ENCODE peak calls at places on chromosomes 11 and 22, in seven cellular contexts. One of them, this sample, is unnamed.

GRCh38 chr11:73398132-73398526 is 21.9 kb downstream of the RELT start:
- DNase-seq in stimulated activated naive B cell treated with anti-CD40 and anti-IgM and Interleukin-4, amounts not matched to agents 10 μg/mL and 1 μg/mL and 100 μg/mL, for 72 hours: no peak
- DNase-seq in cardiac fibroblast: no peak
- DNase-seq in GM12891: no peak
- DNase-seq in AG08395: no peak
- DNase-seq in CD8-positive, alpha-beta memory T cell: no peak
- DNase-seq in GM03348: no peak
- DNase-seq in this sample: no peak

GRCh38 chr11:71302534-71302909 is 50.1 kb upstream of the SHANK2 start:
- DNase-seq in stimulated activated naive B cell treated with anti-CD40 and anti-IgM and Interleukin-4, amounts not matched to agents 10 μg/mL and 1 μg/mL and 100 μg/mL, for 72 hours: no peak
- DNase-seq in cardiac fibroblast: no peak
- DNase-seq in GM12891: no peak
- DNase-seq in AG08395: no peak
- DNase-seq in CD8-positive, alpha-beta memory T cell: no peak
- DNase-seq in GM03348: no peak
- DNase-seq in this sample: no peak

GRCh38 chr11:76281558-76281906 is 75.2 kb upstream of the WNT11 start:
- DNase-seq in stimulated activated naive B cell treated with anti-CD40 and anti-IgM and Interleukin-4, amounts not matched to agents 10 μg/mL and 1 μg/mL and 100 μg/mL, for 72 hours: no peak
- DNase-seq in cardiac fibroblast: no peak
- DNase-seq in GM12891: no peak
- DNase-seq in AG08395: no peak
- DNase-seq in CD8-positive, alpha-beta memory T cell: peak; percentile 25
- DNase-seq in GM03348: no peak
- DNase-seq in this sample: no peak

GRCh38 chr11:2991477-2992233 is 474 bp downstream of the NAP1L4 start:
- DNase-seq in stimulated activated naive B cell treated with anti-CD40 and anti-IgM and Interleukin-4, amounts not matched to agents 10 μg/mL and 1 μg/mL and 100 μg/mL, for 72 hours: no peak
- DNase-seq in cardiac fibroblast: peak; percentile 57
- DNase-seq in GM12891: no peak
- DNase-seq in AG08395: peak; percentile 49
- DNase-seq in CD8-positive, alpha-beta memory T cell: no peak
- DNase-seq in GM03348: peak; percentile 81
- DNase-seq in this sample: peak; percentile 29

GRCh38 chr22:31846161-31847115 is 92.6 kb downstream of the DEPDC5 start:
- DNase-seq in stimulated activated naive B cell treated with anti-CD40 and anti-IgM and Interleukin-4, amounts not matched to agents 10 μg/mL and 1 μg/mL and 100 μg/mL, for 72 hours: no peak
- DNase-seq in cardiac fibroblast: peak; percentile 71
- DNase-seq in GM12891: no peak
- DNase-seq in AG08395: no peak
- DNase-seq in CD8-positive, alpha-beta memory T cell: no peak
- DNase-seq in GM03348: no peak
- DNase-seq in this sample: peak; percentile 13

GRCh38 chr11:75563978-75564552 is 2.0 kb downstream of the SERPINH1 start:
- DNase-seq in stimulated activated naive B cell treated with anti-CD40 and anti-IgM and Interleukin-4, amounts not matched to agents 10 μg/mL and 1 μg/mL and 100 μg/mL, for 72 hours: no peak
- DNase-seq in cardiac fibroblast: peak; percentile 92
- DNase-seq in GM12891: no peak
- DNase-seq in AG08395: peak; percentile 79
- DNase-seq in CD8-positive, alpha-beta memory T cell: no peak
- DNase-seq in GM03348: peak; percentile 88
- DNase-seq in this sample: no peak

GRCh38 chr11:8003187-8003586 is 16.1 kb downstream of the EIF3F start:
- DNase-seq in stimulated activated naive B cell treated with anti-CD40 and anti-IgM and Interleukin-4, amounts not matched to agents 10 μg/mL and 1 μg/mL and 100 μg/mL, for 72 hours: no peak
- DNase-seq in cardiac fibroblast: no peak
- DNase-seq in GM12891: no peak
- DNase-seq in AG08395: no peak
- DNase-seq in CD8-positive, alpha-beta memory T cell: no peak
- DNase-seq in GM03348: no peak
- DNase-seq in this sample: no peak

GRCh38 chr22:37237371-37238268 is 6.4 kb downstream of the RAC2 start:
- DNase-seq in stimulated activated naive B cell treated with anti-CD40 and anti-IgM and Interleukin-4, amounts not matched to agents 10 μg/mL and 1 μg/mL and 100 μg/mL, for 72 hours: no peak
- DNase-seq in cardiac fibroblast: peak; percentile 43
- DNase-seq in GM12891: no peak
- DNase-seq in AG08395: peak; percentile 50
- DNase-seq in CD8-positive, alpha-beta memory T cell: no peak
- DNase-seq in GM03348: peak; percentile 66
- DNase-seq in this sample: no peak

GRCh38 chr11:61141601-61142028 is 19.6 kb downstream of the VPS37C start:
- DNase-seq in stimulated activated naive B cell treated with anti-CD40 and anti-IgM and Interleukin-4, amounts not matched to agents 10 μg/mL and 1 μg/mL and 100 μg/mL, for 72 hours: no peak
- DNase-seq in cardiac fibroblast: no peak
- DNase-seq in GM12891: no peak
- DNase-seq in AG08395: no peak
- DNase-seq in CD8-positive, alpha-beta memory T cell: no peak
- DNase-seq in GM03348: no peak
- DNase-seq in this sample: peak; percentile 100

GRCh38 chr11:123235117-123235686 is 40.2 kb upstream of the CLMP start:
- DNase-seq in stimulated activated naive B cell treated with anti-CD40 and anti-IgM and Interleukin-4, amounts not matched to agents 10 μg/mL and 1 μg/mL and 100 μg/mL, for 72 hours: peak; percentile 13
- DNase-seq in cardiac fibroblast: peak; percentile 44
- DNase-seq in GM12891: no peak
- DNase-seq in AG08395: no peak
- DNase-seq in CD8-positive, alpha-beta memory T cell: peak; percentile 59
- DNase-seq in GM03348: no peak
- DNase-seq in this sample: no peak

GRCh38 chr11:74936087-74936486 is 12.8 kb downstream of the XRRA1 start:
- DNase-seq in stimulated activated naive B cell treated with anti-CD40 and anti-IgM and Interleukin-4, amounts not matched to agents 10 μg/mL and 1 μg/mL and 100 μg/mL, for 72 hours: no peak
- DNase-seq in cardiac fibroblast: no peak
- DNase-seq in GM12891: no peak
- DNase-seq in AG08395: no peak
- DNase-seq in CD8-positive, alpha-beta memory T cell: no peak
- DNase-seq in GM03348: no peak
- DNase-seq in this sample: no peak

GRCh38 chr22:45212992-45213751 is 27.5 kb downstream of the KIAA0930 start:
- DNase-seq in stimulated activated naive B cell treated with anti-CD40 and anti-IgM and Interleukin-4, amounts not matched to agents 10 μg/mL and 1 μg/mL and 100 μg/mL, for 72 hours: no peak
- DNase-seq in cardiac fibroblast: peak; percentile 49
- DNase-seq in GM12891: no peak
- DNase-seq in AG08395: peak; percentile 70
- DNase-seq in CD8-positive, alpha-beta memory T cell: no peak
- DNase-seq in GM03348: peak; percentile 77
- DNase-seq in this sample: no peak

GRCh38 chr11:76803811-76804600 is 20.9 kb downstream of the TSKU start:
- DNase-seq in stimulated activated naive B cell treated with anti-CD40 and anti-IgM and Interleukin-4, amounts not matched to agents 10 μg/mL and 1 μg/mL and 100 μg/mL, for 72 hours: no peak
- DNase-seq in cardiac fibroblast: peak; percentile 42
- DNase-seq in GM12891: no peak
- DNase-seq in AG08395: peak; percentile 74
- DNase-seq in CD8-positive, alpha-beta memory T cell: no peak
- DNase-seq in GM03348: peak; percentile 47
- DNase-seq in this sample: no peak

GRCh38 chr11:77406396-77406795 is 67.5 kb downstream of the PAK1 start:
- DNase-seq in stimulated activated naive B cell treated with anti-CD40 and anti-IgM and Interleukin-4, amounts not matched to agents 10 μg/mL and 1 μg/mL and 100 μg/mL, for 72 hours: no peak
- DNase-seq in cardiac fibroblast: no peak
- DNase-seq in GM12891: no peak
- DNase-seq in AG08395: no peak
- DNase-seq in CD8-positive, alpha-beta memory T cell: no peak
- DNase-seq in GM03348: no peak
- DNase-seq in this sample: no peak

GRCh38 chr11:95442531-95443050 is 211.6 kb upstream of the SESN3 start:
- DNase-seq in stimulated activated naive B cell treated with anti-CD40 and anti-IgM and Interleukin-4, amounts not matched to agents 10 μg/mL and 1 μg/mL and 100 μg/mL, for 72 hours: no peak
- DNase-seq in cardiac fibroblast: no peak
- DNase-seq in GM12891: no peak
- DNase-seq in AG08395: no peak
- DNase-seq in CD8-positive, alpha-beta memory T cell: no peak
- DNase-seq in GM03348: no peak
- DNase-seq in this sample: no peak

GRCh38 chr11:69205929-69206612 is 50.3 kb downstream of the SMIM38 start:
- DNase-seq in stimulated activated naive B cell treated with anti-CD40 and anti-IgM and Interleukin-4, amounts not matched to agents 10 μg/mL and 1 μg/mL and 100 μg/mL, for 72 hours: no peak
- DNase-seq in cardiac fibroblast: no peak
- DNase-seq in GM12891: no peak
- DNase-seq in AG08395: no peak
- DNase-seq in CD8-positive, alpha-beta memory T cell: peak; percentile 8
- DNase-seq in GM03348: no peak
- DNase-seq in this sample: no peak

GRCh38 chr11:35623708-35624168 is 5.5 kb downstream of the FJX1 start:
- DNase-seq in stimulated activated naive B cell treated with anti-CD40 and anti-IgM and Interleukin-4, amounts not matched to agents 10 μg/mL and 1 μg/mL and 100 μg/mL, for 72 hours: no peak
- DNase-seq in cardiac fibroblast: peak; percentile 81
- DNase-seq in GM12891: no peak
- DNase-seq in AG08395: no peak
- DNase-seq in CD8-positive, alpha-beta memory T cell: no peak
- DNase-seq in GM03348: no peak
- DNase-seq in this sample: no peak

GRCh38 chr11:71997594-71997993 is 1.1 kb upstream of the IL18BP start:
- DNase-seq in stimulated activated naive B cell treated with anti-CD40 and anti-IgM and Interleukin-4, amounts not matched to agents 10 μg/mL and 1 μg/mL and 100 μg/mL, for 72 hours: no peak
- DNase-seq in cardiac fibroblast: no peak
- DNase-seq in GM12891: no peak
- DNase-seq in AG08395: no peak
- DNase-seq in CD8-positive, alpha-beta memory T cell: no peak
- DNase-seq in GM03348: no peak
- DNase-seq in this sample: no peak

GRCh38 chr22:46049726-46050450 is 72.9 kb upstream of the WNT7B start:
- DNase-seq in stimulated activated naive B cell treated with anti-CD40 and anti-IgM and Interleukin-4, amounts not matched to agents 10 μg/mL and 1 μg/mL and 100 μg/mL, for 72 hours: no peak
- DNase-seq in cardiac fibroblast: no peak
- DNase-seq in GM12891: no peak
- DNase-seq in AG08395: no peak
- DNase-seq in CD8-positive, alpha-beta memory T cell: peak; percentile 35
- DNase-seq in GM03348: no peak
- DNase-seq in this sample: no peak

GRCh38 chr22:20459152-20459542 is 21.5 kb upstream of the SCARF2 start:
- DNase-seq in stimulated activated naive B cell treated with anti-CD40 and anti-IgM and Interleukin-4, amounts not matched to agents 10 μg/mL and 1 μg/mL and 100 μg/mL, for 72 hours: no peak
- DNase-seq in cardiac fibroblast: no peak
- DNase-seq in GM12891: no peak
- DNase-seq in AG08395: no peak
- DNase-seq in CD8-positive, alpha-beta memory T cell: no peak
- DNase-seq in GM03348: no peak
- DNase-seq in this sample: no peak

GRCh38 chr11:64762916-64763803 is 3.4 kb upstream of the PYGM start:
- DNase-seq in stimulated activated naive B cell treated with anti-CD40 and anti-IgM and Interleukin-4, amounts not matched to agents 10 μg/mL and 1 μg/mL and 100 μg/mL, for 72 hours: no peak
- DNase-seq in cardiac fibroblast: peak; percentile 71
- DNase-seq in GM12891: peak; percentile 13
- DNase-seq in AG08395: no peak
- DNase-seq in CD8-positive, alpha-beta memory T cell: peak; percentile 44
- DNase-seq in GM03348: no peak
- DNase-seq in this sample: no peak

GRCh38 chr11:130674686-130675085 is 226.2 kb downstream of the ADAMTS15 start:
- DNase-seq in stimulated activated naive B cell treated with anti-CD40 and anti-IgM and Interleukin-4, amounts not matched to agents 10 μg/mL and 1 μg/mL and 100 μg/mL, for 72 hours: no peak
- DNase-seq in cardiac fibroblast: peak; percentile 48
- DNase-seq in GM12891: no peak
- DNase-seq in AG08395: peak; percentile 6
- DNase-seq in CD8-positive, alpha-beta memory T cell: no peak
- DNase-seq in GM03348: peak; percentile 36
- DNase-seq in this sample: no peak

GRCh38 chr11:114296190-114296978 is at the start of gene NNMT:
- DNase-seq in stimulated activated naive B cell treated with anti-CD40 and anti-IgM and Interleukin-4, amounts not matched to agents 10 μg/mL and 1 μg/mL and 100 μg/mL, for 72 hours: no peak
- DNase-seq in cardiac fibroblast: peak; percentile 99
- DNase-seq in GM12891: no peak
- DNase-seq in AG08395: peak; percentile 85
- DNase-seq in CD8-positive, alpha-beta memory T cell: no peak
- DNase-seq in GM03348: peak; percentile 82
- DNase-seq in this sample: no peak

GRCh38 chr11:8209208-8209807 is 40.5 kb upstream of the RIC3 start:
- DNase-seq in stimulated activated naive B cell treated with anti-CD40 and anti-IgM and Interleukin-4, amounts not matched to agents 10 μg/mL and 1 μg/mL and 100 μg/mL, for 72 hours: peak; percentile 35
- DNase-seq in cardiac fibroblast: no peak
- DNase-seq in GM12891: no peak
- DNase-seq in AG08395: no peak
- DNase-seq in CD8-positive, alpha-beta memory T cell: no peak
- DNase-seq in GM03348: no peak
- DNase-seq in this sample: no peak

GRCh38 chr11:110130642-110131238 is 37.5 kb downstream of the ZC3H12C start:
- DNase-seq in stimulated activated naive B cell treated with anti-CD40 and anti-IgM and Interleukin-4, amounts not matched to agents 10 μg/mL and 1 μg/mL and 100 μg/mL, for 72 hours: no peak
- DNase-seq in cardiac fibroblast: peak; percentile 70
- DNase-seq in GM12891: no peak
- DNase-seq in AG08395: no peak
- DNase-seq in CD8-positive, alpha-beta memory T cell: no peak
- DNase-seq in GM03348: no peak
- DNase-seq in this sample: no peak

GRCh38 chr11:13339196-13340153 is 61.9 kb downstream of the BMAL1 start:
- DNase-seq in stimulated activated naive B cell treated with anti-CD40 and anti-IgM and Interleukin-4, amounts not matched to agents 10 μg/mL and 1 μg/mL and 100 μg/mL, for 72 hours: no peak
- DNase-seq in cardiac fibroblast: peak; percentile 96
- DNase-seq in GM12891: no peak
- DNase-seq in AG08395: peak; percentile 90
- DNase-seq in CD8-positive, alpha-beta memory T cell: no peak
- DNase-seq in GM03348: peak; percentile 92
- DNase-seq in this sample: no peak

GRCh38 chr22:33918676-33919590 is 1.3 kb downstream of the LARGE1 start:
- DNase-seq in stimulated activated naive B cell treated with anti-CD40 and anti-IgM and Interleukin-4, amounts not matched to agents 10 μg/mL and 1 μg/mL and 100 μg/mL, for 72 hours: no peak
- DNase-seq in cardiac fibroblast: peak; percentile 20
- DNase-seq in GM12891: no peak
- DNase-seq in AG08395: peak; percentile 29
- DNase-seq in CD8-positive, alpha-beta memory T cell: no peak
- DNase-seq in GM03348: peak; percentile 46
- DNase-seq in this sample: no peak

GRCh38 chr11:76588455-76589325 is 81.9 kb downstream of the LRRC32 start:
- DNase-seq in stimulated activated naive B cell treated with anti-CD40 and anti-IgM and Interleukin-4, amounts not matched to agents 10 μg/mL and 1 μg/mL and 100 μg/mL, for 72 hours: peak; percentile 71
- DNase-seq in cardiac fibroblast: peak; percentile 84
- DNase-seq in GM12891: no peak
- DNase-seq in AG08395: no peak
- DNase-seq in CD8-positive, alpha-beta memory T cell: no peak
- DNase-seq in GM03348: no peak
- DNase-seq in this sample: peak; percentile 34

GRCh38 chr11:97905101-97905500 is 1115.6 kb upstream of the CNTN5 start:
- DNase-seq in stimulated activated naive B cell treated with anti-CD40 and anti-IgM and Interleukin-4, amounts not matched to agents 10 μg/mL and 1 μg/mL and 100 μg/mL, for 72 hours: no peak
- DNase-seq in cardiac fibroblast: peak; percentile 51
- DNase-seq in GM12891: no peak
- DNase-seq in AG08395: no peak
- DNase-seq in CD8-positive, alpha-beta memory T cell: no peak
- DNase-seq in GM03348: no peak
- DNase-seq in this sample: no peak

GRCh38 chr11:36594316-36594989 is at the start of gene IFTAP:
- DNase-seq in stimulated activated naive B cell treated with anti-CD40 and anti-IgM and Interleukin-4, amounts not matched to agents 10 μg/mL and 1 μg/mL and 100 μg/mL, for 72 hours: peak; percentile 15
- DNase-seq in cardiac fibroblast: peak; percentile 93
- DNase-seq in GM12891: no peak
- DNase-seq in AG08395: peak; percentile 94
- DNase-seq in CD8-positive, alpha-beta memory T cell: no peak
- DNase-seq in GM03348: peak; percentile 91
- DNase-seq in this sample: peak; percentile 68

GRCh38 chr22:26466196-26466595 is 17.4 kb downstream of the HPS4 start:
- DNase-seq in stimulated activated naive B cell treated with anti-CD40 and anti-IgM and Interleukin-4, amounts not matched to agents 10 μg/mL and 1 μg/mL and 100 μg/mL, for 72 hours: no peak
- DNase-seq in cardiac fibroblast: no peak
- DNase-seq in GM12891: no peak
- DNase-seq in AG08395: peak; percentile 51
- DNase-seq in CD8-positive, alpha-beta memory T cell: no peak
- DNase-seq in GM03348: peak; percentile 41
- DNase-seq in this sample: no peak

GRCh38 chr11:65927904-65928397 is 8.7 kb downstream of the DRAP1 start:
- DNase-seq in stimulated activated naive B cell treated with anti-CD40 and anti-IgM and Interleukin-4, amounts not matched to agents 10 μg/mL and 1 μg/mL and 100 μg/mL, for 72 hours: peak; percentile 39
- DNase-seq in cardiac fibroblast: no peak
- DNase-seq in GM12891: peak; percentile 84
- DNase-seq in AG08395: no peak
- DNase-seq in CD8-positive, alpha-beta memory T cell: peak; percentile 88
- DNase-seq in GM03348: no peak
- DNase-seq in this sample: peak; percentile 93

GRCh38 chr11:114081641-114082414 is 22.3 kb downstream of the ZBTB16 start:
- DNase-seq in stimulated activated naive B cell treated with anti-CD40 and anti-IgM and Interleukin-4, amounts not matched to agents 10 μg/mL and 1 μg/mL and 100 μg/mL, for 72 hours: no peak
- DNase-seq in cardiac fibroblast: peak; percentile 89
- DNase-seq in GM12891: no peak
- DNase-seq in AG08395: no peak
- DNase-seq in CD8-positive, alpha-beta memory T cell: no peak
- DNase-seq in GM03348: no peak
- DNase-seq in this sample: no peak

GRCh38 chr22:46063861-46064235 is 86.5 kb upstream of the PPARA start:
- DNase-seq in stimulated activated naive B cell treated with anti-CD40 and anti-IgM and Interleukin-4, amounts not matched to agents 10 μg/mL and 1 μg/mL and 100 μg/mL, for 72 hours: no peak
- DNase-seq in cardiac fibroblast: no peak
- DNase-seq in GM12891: no peak
- DNase-seq in AG08395: no peak
- DNase-seq in CD8-positive, alpha-beta memory T cell: peak; percentile 8
- DNase-seq in GM03348: no peak
- DNase-seq in this sample: no peak

This sample was measured in RPMI8226.